ENCODE peak calls at places on chromosomes 13 and 19, in nine cellular contexts. One of them, this sample, is unnamed.

GRCh38 chr13:79779761-79780160 is 298.8 kb downstream of the NDFIP2 start:
- DNase-seq in naive thymus-derived CD4-positive, alpha-beta T cell: no peak
- DNase-seq in stimulated activated CD4-positive, alpha-beta T cell treated with anti-CD3 and anti-CD28 coated beads, Interleukin-12 subunit alpha, Interleukin-12 subunit beta, amount 100 ng/mL, for 24 hours: no peak
- DNase-seq in GM04504: peak
- DNase-seq in GM23248: peak
- DNase-seq in EL: peak
- DNase-seq in HS-5: no peak
- DNase-seq in endothelial cell: no peak
- DNase-seq in activated CD4-positive, alpha-beta T cell treated with anti-CD3 and anti-CD28 coated beads for 24 hours: no peak
- DNase-seq in this sample: no peak

GRCh38 chr19:19587776-19588175 is 30.7 kb downstream of the PBX4 start:
- DNase-seq in naive thymus-derived CD4-positive, alpha-beta T cell: no peak
- DNase-seq in stimulated activated CD4-positive, alpha-beta T cell treated with anti-CD3 and anti-CD28 coated beads, Interleukin-12 subunit alpha, Interleukin-12 subunit beta, amount 100 ng/mL, for 24 hours: no peak
- DNase-seq in GM04504: no peak
- DNase-seq in GM23248: no peak
- DNase-seq in EL: no peak
- DNase-seq in HS-5: no peak
- DNase-seq in endothelial cell: no peak
- DNase-seq in activated CD4-positive, alpha-beta T cell treated with anti-CD3 and anti-CD28 coated beads for 24 hours: no peak
- DNase-seq in this sample: no peak

GRCh38 chr13:46211521-46212351 is at the start of gene LRRC63:
- DNase-seq in naive thymus-derived CD4-positive, alpha-beta T cell: peak
- DNase-seq in stimulated activated CD4-positive, alpha-beta T cell treated with anti-CD3 and anti-CD28 coated beads, Interleukin-12 subunit alpha, Interleukin-12 subunit beta, amount 100 ng/mL, for 24 hours: peak
- DNase-seq in GM04504: no peak
- DNase-seq in GM23248: peak
- DNase-seq in EL: peak
- DNase-seq in HS-5: no peak
- DNase-seq in endothelial cell: peak
- DNase-seq in activated CD4-positive, alpha-beta T cell treated with anti-CD3 and anti-CD28 coated beads for 24 hours: peak
- DNase-seq in this sample: peak

GRCh38 chr13:35225582-35225981 is 250.9 kb downstream of the MAB21L1 start:
- DNase-seq in naive thymus-derived CD4-positive, alpha-beta T cell: no peak
- DNase-seq in stimulated activated CD4-positive, alpha-beta T cell treated with anti-CD3 and anti-CD28 coated beads, Interleukin-12 subunit alpha, Interleukin-12 subunit beta, amount 100 ng/mL, for 24 hours: no peak
- DNase-seq in GM04504: no peak
- DNase-seq in GM23248: no peak
- DNase-seq in EL: no peak
- DNase-seq in HS-5: no peak
- DNase-seq in endothelial cell: no peak
- DNase-seq in activated CD4-positive, alpha-beta T cell treated with anti-CD3 and anti-CD28 coated beads for 24 hours: no peak
- DNase-seq in this sample: no peak

GRCh38 chr13:90757127-90757680 is 590.3 kb upstream of the MIR17HG start:
- DNase-seq in naive thymus-derived CD4-positive, alpha-beta T cell: no peak
- DNase-seq in stimulated activated CD4-positive, alpha-beta T cell treated with anti-CD3 and anti-CD28 coated beads, Interleukin-12 subunit alpha, Interleukin-12 subunit beta, amount 100 ng/mL, for 24 hours: no peak
- DNase-seq in GM04504: peak
- DNase-seq in GM23248: peak
- DNase-seq in EL: no peak
- DNase-seq in HS-5: no peak
- DNase-seq in endothelial cell: no peak
- DNase-seq in activated CD4-positive, alpha-beta T cell treated with anti-CD3 and anti-CD28 coated beads for 24 hours: no peak
- DNase-seq in this sample: no peak

GRCh38 chr13:21053231-21053630 is 8.2 kb downstream of the LATS2 start:
- DNase-seq in naive thymus-derived CD4-positive, alpha-beta T cell: no peak
- DNase-seq in stimulated activated CD4-positive, alpha-beta T cell treated with anti-CD3 and anti-CD28 coated beads, Interleukin-12 subunit alpha, Interleukin-12 subunit beta, amount 100 ng/mL, for 24 hours: no peak
- DNase-seq in GM04504: no peak
- DNase-seq in GM23248: no peak
- DNase-seq in EL: no peak
- DNase-seq in HS-5: no peak
- DNase-seq in endothelial cell: no peak
- DNase-seq in activated CD4-positive, alpha-beta T cell treated with anti-CD3 and anti-CD28 coated beads for 24 hours: no peak
- DNase-seq in this sample: no peak

GRCh38 chr19:8377598-8377997 is 12.6 kb upstream of the RAB11B start:
- DNase-seq in naive thymus-derived CD4-positive, alpha-beta T cell: no peak
- DNase-seq in stimulated activated CD4-positive, alpha-beta T cell treated with anti-CD3 and anti-CD28 coated beads, Interleukin-12 subunit alpha, Interleukin-12 subunit beta, amount 100 ng/mL, for 24 hours: no peak
- DNase-seq in GM04504: no peak
- DNase-seq in GM23248: no peak
- DNase-seq in EL: no peak
- DNase-seq in HS-5: no peak
- DNase-seq in endothelial cell: no peak
- DNase-seq in activated CD4-positive, alpha-beta T cell treated with anti-CD3 and anti-CD28 coated beads for 24 hours: no peak
- DNase-seq in this sample: no peak

GRCh38 chr19:18590273-18591272 is 2.0 kb downstream of the REX1BD start:
- DNase-seq in naive thymus-derived CD4-positive, alpha-beta T cell: no peak
- DNase-seq in stimulated activated CD4-positive, alpha-beta T cell treated with anti-CD3 and anti-CD28 coated beads, Interleukin-12 subunit alpha, Interleukin-12 subunit beta, amount 100 ng/mL, for 24 hours: no peak
- DNase-seq in GM04504: no peak
- DNase-seq in GM23248: no peak
- DNase-seq in EL: peak
- DNase-seq in HS-5: no peak
- DNase-seq in endothelial cell: peak
- DNase-seq in activated CD4-positive, alpha-beta T cell treated with anti-CD3 and anti-CD28 coated beads for 24 hours: no peak
- DNase-seq in this sample: no peak

GRCh38 chr19:20840371-20840770 is 64.3 kb downstream of the ZNF66 start:
- DNase-seq in naive thymus-derived CD4-positive, alpha-beta T cell: no peak
- DNase-seq in stimulated activated CD4-positive, alpha-beta T cell treated with anti-CD3 and anti-CD28 coated beads, Interleukin-12 subunit alpha, Interleukin-12 subunit beta, amount 100 ng/mL, for 24 hours: no peak
- DNase-seq in GM04504: no peak
- DNase-seq in GM23248: no peak
- DNase-seq in EL: no peak
- DNase-seq in HS-5: no peak
- DNase-seq in endothelial cell: no peak
- DNase-seq in activated CD4-positive, alpha-beta T cell treated with anti-CD3 and anti-CD28 coated beads for 24 hours: no peak
- DNase-seq in this sample: no peak

GRCh38 chr13:32253911-32254399 is 61.2 kb downstream of the ZAR1L start:
- DNase-seq in naive thymus-derived CD4-positive, alpha-beta T cell: no peak
- DNase-seq in stimulated activated CD4-positive, alpha-beta T cell treated with anti-CD3 and anti-CD28 coated beads, Interleukin-12 subunit alpha, Interleukin-12 subunit beta, amount 100 ng/mL, for 24 hours: no peak
- DNase-seq in GM04504: no peak
- DNase-seq in GM23248: no peak
- DNase-seq in EL: no peak
- DNase-seq in HS-5: no peak
- DNase-seq in endothelial cell: no peak
- DNase-seq in activated CD4-positive, alpha-beta T cell treated with anti-CD3 and anti-CD28 coated beads for 24 hours: no peak
- DNase-seq in this sample: no peak

GRCh38 chr13:98050041-98050466 is 92.8 kb upstream of the FARP1 start:
- DNase-seq in naive thymus-derived CD4-positive, alpha-beta T cell: no peak
- DNase-seq in stimulated activated CD4-positive, alpha-beta T cell treated with anti-CD3 and anti-CD28 coated beads, Interleukin-12 subunit alpha, Interleukin-12 subunit beta, amount 100 ng/mL, for 24 hours: no peak
- DNase-seq in GM04504: no peak
- DNase-seq in GM23248: no peak
- DNase-seq in EL: peak
- DNase-seq in HS-5: no peak
- DNase-seq in endothelial cell: peak
- DNase-seq in activated CD4-positive, alpha-beta T cell treated with anti-CD3 and anti-CD28 coated beads for 24 hours: no peak
- DNase-seq in this sample: no peak

GRCh38 chr13:27659466-27659865 is 37.8 kb downstream of the POLR1D start:
- DNase-seq in naive thymus-derived CD4-positive, alpha-beta T cell: no peak
- DNase-seq in stimulated activated CD4-positive, alpha-beta T cell treated with anti-CD3 and anti-CD28 coated beads, Interleukin-12 subunit alpha, Interleukin-12 subunit beta, amount 100 ng/mL, for 24 hours: no peak
- DNase-seq in GM04504: no peak
- DNase-seq in GM23248: no peak
- DNase-seq in EL: no peak
- DNase-seq in HS-5: no peak
- DNase-seq in endothelial cell: no peak
- DNase-seq in activated CD4-positive, alpha-beta T cell treated with anti-CD3 and anti-CD28 coated beads for 24 hours: no peak
- DNase-seq in this sample: no peak

GRCh38 chr13:79287994-79288795 is 117.9 kb downstream of the RBM26 start:
- DNase-seq in naive thymus-derived CD4-positive, alpha-beta T cell: no peak
- DNase-seq in stimulated activated CD4-positive, alpha-beta T cell treated with anti-CD3 and anti-CD28 coated beads, Interleukin-12 subunit alpha, Interleukin-12 subunit beta, amount 100 ng/mL, for 24 hours: no peak
- DNase-seq in GM04504: no peak
- DNase-seq in GM23248: no peak
- DNase-seq in EL: no peak
- DNase-seq in HS-5: no peak
- DNase-seq in endothelial cell: no peak
- DNase-seq in activated CD4-positive, alpha-beta T cell treated with anti-CD3 and anti-CD28 coated beads for 24 hours: no peak
- DNase-seq in this sample: no peak

GRCh38 chr13:74036373-74036772 is 97.8 kb downstream of the KLF12 start:
- DNase-seq in naive thymus-derived CD4-positive, alpha-beta T cell: no peak
- DNase-seq in stimulated activated CD4-positive, alpha-beta T cell treated with anti-CD3 and anti-CD28 coated beads, Interleukin-12 subunit alpha, Interleukin-12 subunit beta, amount 100 ng/mL, for 24 hours: no peak
- DNase-seq in GM04504: no peak
- DNase-seq in GM23248: no peak
- DNase-seq in EL: no peak
- DNase-seq in HS-5: no peak
- DNase-seq in endothelial cell: no peak
- DNase-seq in activated CD4-positive, alpha-beta T cell treated with anti-CD3 and anti-CD28 coated beads for 24 hours: no peak
- DNase-seq in this sample: no peak

GRCh38 chr13:98829541-98829940 is 77.1 kb upstream of the SLC15A1 start:
- DNase-seq in naive thymus-derived CD4-positive, alpha-beta T cell: no peak
- DNase-seq in stimulated activated CD4-positive, alpha-beta T cell treated with anti-CD3 and anti-CD28 coated beads, Interleukin-12 subunit alpha, Interleukin-12 subunit beta, amount 100 ng/mL, for 24 hours: no peak
- DNase-seq in GM04504: no peak
- DNase-seq in GM23248: no peak
- DNase-seq in EL: no peak
- DNase-seq in HS-5: no peak
- DNase-seq in endothelial cell: no peak
- DNase-seq in activated CD4-positive, alpha-beta T cell treated with anti-CD3 and anti-CD28 coated beads for 24 hours: no peak
- DNase-seq in this sample: no peak

GRCh38 chr13:20132052-20132634 is 28.7 kb downstream of the GJA3 start:
- DNase-seq in naive thymus-derived CD4-positive, alpha-beta T cell: no peak
- DNase-seq in stimulated activated CD4-positive, alpha-beta T cell treated with anti-CD3 and anti-CD28 coated beads, Interleukin-12 subunit alpha, Interleukin-12 subunit beta, amount 100 ng/mL, for 24 hours: no peak
- DNase-seq in GM04504: no peak
- DNase-seq in GM23248: no peak
- DNase-seq in EL: no peak
- DNase-seq in HS-5: no peak
- DNase-seq in endothelial cell: no peak
- DNase-seq in activated CD4-positive, alpha-beta T cell treated with anti-CD3 and anti-CD28 coated beads for 24 hours: no peak
- DNase-seq in this sample: no peak

GRCh38 chr19:18161691-18162039 is 8.7 kb downstream of the PIK3R2 start:
- DNase-seq in naive thymus-derived CD4-positive, alpha-beta T cell: no peak
- DNase-seq in stimulated activated CD4-positive, alpha-beta T cell treated with anti-CD3 and anti-CD28 coated beads, Interleukin-12 subunit alpha, Interleukin-12 subunit beta, amount 100 ng/mL, for 24 hours: no peak
- DNase-seq in GM04504: no peak
- DNase-seq in GM23248: no peak
- DNase-seq in EL: no peak
- DNase-seq in HS-5: no peak
- DNase-seq in endothelial cell: no peak
- DNase-seq in activated CD4-positive, alpha-beta T cell treated with anti-CD3 and anti-CD28 coated beads for 24 hours: no peak
- DNase-seq in this sample: no peak

GRCh38 chr13:112487127-112487517 is 100.8 kb downstream of the TUBGCP3 start:
- DNase-seq in naive thymus-derived CD4-positive, alpha-beta T cell: no peak
- DNase-seq in stimulated activated CD4-positive, alpha-beta T cell treated with anti-CD3 and anti-CD28 coated beads, Interleukin-12 subunit alpha, Interleukin-12 subunit beta, amount 100 ng/mL, for 24 hours: no peak
- DNase-seq in GM04504: no peak
- DNase-seq in GM23248: no peak
- DNase-seq in EL: no peak
- DNase-seq in HS-5: no peak
- DNase-seq in endothelial cell: no peak
- DNase-seq in activated CD4-positive, alpha-beta T cell treated with anti-CD3 and anti-CD28 coated beads for 24 hours: no peak
- DNase-seq in this sample: no peak

GRCh38 chr13:80012281-80012680 is 328.6 kb downstream of the SPRY2 start:
- DNase-seq in naive thymus-derived CD4-positive, alpha-beta T cell: no peak
- DNase-seq in stimulated activated CD4-positive, alpha-beta T cell treated with anti-CD3 and anti-CD28 coated beads, Interleukin-12 subunit alpha, Interleukin-12 subunit beta, amount 100 ng/mL, for 24 hours: no peak
- DNase-seq in GM04504: no peak
- DNase-seq in GM23248: peak
- DNase-seq in EL: peak
- DNase-seq in HS-5: no peak
- DNase-seq in endothelial cell: no peak
- DNase-seq in activated CD4-positive, alpha-beta T cell treated with anti-CD3 and anti-CD28 coated beads for 24 hours: no peak
- DNase-seq in this sample: no peak

GRCh38 chr19:5954293-5954692 is 23.6 kb downstream of the RANBP3 start:
- DNase-seq in naive thymus-derived CD4-positive, alpha-beta T cell: no peak
- DNase-seq in stimulated activated CD4-positive, alpha-beta T cell treated with anti-CD3 and anti-CD28 coated beads, Interleukin-12 subunit alpha, Interleukin-12 subunit beta, amount 100 ng/mL, for 24 hours: no peak
- DNase-seq in GM04504: no peak
- DNase-seq in GM23248: peak
- DNase-seq in EL: peak
- DNase-seq in HS-5: no peak
- DNase-seq in endothelial cell: no peak
- DNase-seq in activated CD4-positive, alpha-beta T cell treated with anti-CD3 and anti-CD28 coated beads for 24 hours: no peak
- DNase-seq in this sample: no peak

GRCh38 chr13:106498158-106498557 is 37.3 kb downstream of the EFNB2 start:
- DNase-seq in naive thymus-derived CD4-positive, alpha-beta T cell: no peak
- DNase-seq in stimulated activated CD4-positive, alpha-beta T cell treated with anti-CD3 and anti-CD28 coated beads, Interleukin-12 subunit alpha, Interleukin-12 subunit beta, amount 100 ng/mL, for 24 hours: no peak
- DNase-seq in GM04504: no peak
- DNase-seq in GM23248: no peak
- DNase-seq in EL: no peak
- DNase-seq in HS-5: no peak
- DNase-seq in endothelial cell: no peak
- DNase-seq in activated CD4-positive, alpha-beta T cell treated with anti-CD3 and anti-CD28 coated beads for 24 hours: no peak
- DNase-seq in this sample: no peak

GRCh38 chr13:33545492-33545891 is 259.9 kb upstream of the STARD13 start:
- DNase-seq in naive thymus-derived CD4-positive, alpha-beta T cell: no peak
- DNase-seq in stimulated activated CD4-positive, alpha-beta T cell treated with anti-CD3 and anti-CD28 coated beads, Interleukin-12 subunit alpha, Interleukin-12 subunit beta, amount 100 ng/mL, for 24 hours: no peak
- DNase-seq in GM04504: no peak
- DNase-seq in GM23248: no peak
- DNase-seq in EL: no peak
- DNase-seq in HS-5: no peak
- DNase-seq in endothelial cell: no peak
- DNase-seq in activated CD4-positive, alpha-beta T cell treated with anti-CD3 and anti-CD28 coated beads for 24 hours: no peak
- DNase-seq in this sample: no peak

GRCh38 chr13:98108330-98108729 is 34.6 kb upstream of the FARP1 start:
- DNase-seq in naive thymus-derived CD4-positive, alpha-beta T cell: no peak
- DNase-seq in stimulated activated CD4-positive, alpha-beta T cell treated with anti-CD3 and anti-CD28 coated beads, Interleukin-12 subunit alpha, Interleukin-12 subunit beta, amount 100 ng/mL, for 24 hours: no peak
- DNase-seq in GM04504: no peak
- DNase-seq in GM23248: peak
- DNase-seq in EL: peak
- DNase-seq in HS-5: no peak
- DNase-seq in endothelial cell: no peak
- DNase-seq in activated CD4-positive, alpha-beta T cell treated with anti-CD3 and anti-CD28 coated beads for 24 hours: no peak
- DNase-seq in this sample: no peak

GRCh38 chr13:84896128-84896527 is 903.1 kb downstream of the SLITRK6 start:
- DNase-seq in naive thymus-derived CD4-positive, alpha-beta T cell: no peak
- DNase-seq in stimulated activated CD4-positive, alpha-beta T cell treated with anti-CD3 and anti-CD28 coated beads, Interleukin-12 subunit alpha, Interleukin-12 subunit beta, amount 100 ng/mL, for 24 hours: no peak
- DNase-seq in GM04504: peak
- DNase-seq in GM23248: peak
- DNase-seq in EL: peak
- DNase-seq in HS-5: peak
- DNase-seq in endothelial cell: peak
- DNase-seq in activated CD4-positive, alpha-beta T cell treated with anti-CD3 and anti-CD28 coated beads for 24 hours: no peak
- DNase-seq in this sample: peak

GRCh38 chr19:48444129-48444932 is 1.5 kb upstream of the GRWD1 start:
- DNase-seq in naive thymus-derived CD4-positive, alpha-beta T cell: no peak
- DNase-seq in stimulated activated CD4-positive, alpha-beta T cell treated with anti-CD3 and anti-CD28 coated beads, Interleukin-12 subunit alpha, Interleukin-12 subunit beta, amount 100 ng/mL, for 24 hours: no peak
- DNase-seq in GM04504: no peak
- DNase-seq in GM23248: no peak
- DNase-seq in EL: no peak
- DNase-seq in HS-5: no peak
- DNase-seq in endothelial cell: no peak
- DNase-seq in activated CD4-positive, alpha-beta T cell treated with anti-CD3 and anti-CD28 coated beads for 24 hours: no peak
- DNase-seq in this sample: no peak

GRCh38 chr19:4112367-4112766 is 11.6 kb downstream of the MAP2K2 start:
- DNase-seq in naive thymus-derived CD4-positive, alpha-beta T cell: no peak
- DNase-seq in stimulated activated CD4-positive, alpha-beta T cell treated with anti-CD3 and anti-CD28 coated beads, Interleukin-12 subunit alpha, Interleukin-12 subunit beta, amount 100 ng/mL, for 24 hours: no peak
- DNase-seq in GM04504: no peak
- DNase-seq in GM23248: no peak
- DNase-seq in EL: no peak
- DNase-seq in HS-5: no peak
- DNase-seq in endothelial cell: no peak
- DNase-seq in activated CD4-positive, alpha-beta T cell treated with anti-CD3 and anti-CD28 coated beads for 24 hours: no peak
- DNase-seq in this sample: no peak

GRCh38 chr19:33080761-33081681 is at the start of gene GPATCH1:
- DNase-seq in naive thymus-derived CD4-positive, alpha-beta T cell: peak
- DNase-seq in stimulated activated CD4-positive, alpha-beta T cell treated with anti-CD3 and anti-CD28 coated beads, Interleukin-12 subunit alpha, Interleukin-12 subunit beta, amount 100 ng/mL, for 24 hours: peak
- DNase-seq in GM04504: peak
- DNase-seq in GM23248: peak
- DNase-seq in EL: peak
- DNase-seq in HS-5: peak
- DNase-seq in endothelial cell: peak
- DNase-seq in activated CD4-positive, alpha-beta T cell treated with anti-CD3 and anti-CD28 coated beads for 24 hours: peak
- DNase-seq in this sample: peak

GRCh38 chr13:114132419-114133121 is at the start of gene RASA3:
- DNase-seq in naive thymus-derived CD4-positive, alpha-beta T cell: peak
- DNase-seq in stimulated activated CD4-positive, alpha-beta T cell treated with anti-CD3 and anti-CD28 coated beads, Interleukin-12 subunit alpha, Interleukin-12 subunit beta, amount 100 ng/mL, for 24 hours: no peak
- DNase-seq in GM04504: no peak
- DNase-seq in GM23248: peak
- DNase-seq in EL: peak
- DNase-seq in HS-5: no peak
- DNase-seq in endothelial cell: peak
- DNase-seq in activated CD4-positive, alpha-beta T cell treated with anti-CD3 and anti-CD28 coated beads for 24 hours: peak
- DNase-seq in this sample: peak